ENCODE peak calls at places on chromosomes 13 and 19, in eight cellular contexts. G is NCI-H2029 treated with DMSO at 0.1 percent for 48 hours, D is non-pigmented ciliary epithelial cell, B is NCI-H1105, T is skeletal muscle cell, I is T-cell, R is upper lobe of right lung, S is nephron progenitor cell. H is an unnamed sample.

GRCh38 chr13:95494082-95494681 is 58.3 kb upstream of the CLDN10 start:
- DNase-seq in T (no peak), B (peak), G (peak), I (no peak), S (peak), R (no peak), D (no peak), H (no peak)

GRCh38 chr13:46860734-46861133 is 36.1 kb downstream of the HTR2A start:
- DNase-seq in S (no peak), R (no peak), T (no peak), B (no peak), I (no peak), D (no peak), G (no peak), H (no peak)

GRCh38 chr19:28881616-28882015 is 331.3 kb downstream of the UQCRFS1 start:
- DNase-seq in G (peak), T (no peak), B (no peak), I (no peak), D (no peak), S (peak), R (no peak), H (no peak)

GRCh38 chr19:48445256-48445605 is 552 bp upstream of the GRWD1 start:
- DNase-seq in B (peak), T (peak), R (no peak), D (peak), G (peak), I (no peak), S (no peak), H (no peak)

GRCh38 chr19:2540646-2541454 is 64.9 kb downstream of the GADD45B start:
- DNase-seq in R (peak), I (no peak), B (no peak), G (no peak), D (peak), T (peak), S (peak), H (peak)

GRCh38 chr13:38002596-38002995 is 133.0 kb upstream of the TRPC4 start:
- DNase-seq in T (no peak), D (no peak), S (no peak), R (no peak), B (no peak), I (no peak), G (no peak), H (no peak)

GRCh38 chr19:9869008-9869617 is 34.0 kb downstream of the PIN1 start:
- DNase-seq in S (no peak), G (no peak), B (no peak), I (no peak), T (no peak), D (no peak), R (no peak), H (no peak)

GRCh38 chr19:862529-863304 is 3.3 kb downstream of the CFD start:
- DNase-seq in R (peak), T (no peak), B (no peak), G (peak), D (no peak), I (peak), S (peak), H (peak)

GRCh38 chr13:74442751-74443150 is 308.5 kb upstream of the KLF12 start:
- DNase-seq in G (no peak), S (no peak), B (no peak), D (no peak), I (no peak), T (no peak), R (no peak), H (no peak)

GRCh38 chr19:15276620-15277019 is 44.4 kb upstream of the EPHX3 start:
- DNase-seq in G (no peak), D (no peak), B (no peak), S (no peak), T (no peak), R (no peak), I (no peak), H (no peak)

GRCh38 chr19:49691243-49692101 is 556 bp downstream of the CPT1C start:
- DNase-seq in R (no peak), D (peak), S (peak), T (no peak), B (peak), I (no peak), G (peak), H (peak)

GRCh38 chr13:102597029-102598015 is 536 bp downstream of the TPP2 start:
- DNase-seq in I (no peak), G (no peak), B (no peak), T (no peak), S (peak), D (no peak), R (no peak), H (peak)

GRCh38 chr19:51697169-51697776 is 4.1 kb downstream of the SPACA6 start:
- DNase-seq in G (no peak), T (no peak), B (no peak), I (no peak), R (no peak), S (no peak), D (no peak), H (no peak)

GRCh38 chr19:18386543-18387251 is 739 bp downstream of the GDF15 start:
- DNase-seq in R (no peak), D (no peak), G (no peak), B (no peak), S (no peak), I (no peak), T (peak), H (no peak)

GRCh38 chr13:47215741-47216140 is 318.9 kb upstream of the HTR2A start:
- DNase-seq in D (peak), T (peak), S (no peak), G (no peak), I (no peak), B (no peak), R (no peak), H (no peak)

GRCh38 chr13:62846302-62846701 is 1430.7 kb upstream of the PCDH20 start:
- DNase-seq in S (no peak), G (no peak), T (peak), I (no peak), B (no peak), D (no peak), R (no peak), H (no peak)

GRCh38 chr19:6275170-6275744 is 4.5 kb downstream of the MLLT1 start:
- DNase-seq in I (no peak), B (no peak), R (no peak), G (no peak), S (no peak), D (no peak), T (no peak), H (no peak)

GRCh38 chr19:54388001-54388802 is 23.5 kb upstream of the LAIR1 start:
- DNase-seq in B (no peak), S (peak), R (peak), T (no peak), I (peak), D (no peak), G (no peak), H (no peak)

GRCh38 chr13:99663185-99663825 is 162.0 kb downstream of the TM9SF2 start:
- DNase-seq in T (no peak), S (no peak), B (no peak), I (no peak), D (no peak), R (no peak), G (no peak), H (no peak)

GRCh38 chr13:79407349-79407979 is 1.4 kb upstream of the RBM26 start:
- DNase-seq in R (no peak), I (no peak), S (no peak), G (peak), T (no peak), D (no peak), B (no peak), H (no peak)

GRCh38 chr19:5125797-5126497 is 157.0 kb downstream of the KDM4B start:
- DNase-seq in G (no peak), R (no peak), S (no peak), D (no peak), T (no peak), B (no peak), I (no peak), H (no peak)

H was measured in aorta.